ENCODE peak calls at places on chromosomes 16 and 17, in eight cellular contexts. Q is fibroblast of pulmonary artery; J is Calu3; S is T-helper 2 cell; E is erythroblast; I is activated naive CD4-positive, alpha-beta T cell treated with anti-CD3 and anti-CD28 coated beads, Interleukin-2, amount 10 ng/mL, durations not matched to agents 7 days and 5 days; G is A549; H is stimulated activated CD8-positive, alpha-beta memory T cell treated with anti-CD3 and anti-CD28 coated beads, Interleukin-2, amount 100 ng/mL, for 48 hours. X is an unnamed sample.

GRCh38 chr17:50078430-50078829 is 16.7 kb upstream of the PDK2 start:
- DNase-seq in Q (no peak), J (no peak), S (no peak), E (no peak), I (no peak), G (no peak), H (no peak), X (no peak)

GRCh38 chr16:892006-892405 is 78.8 kb downstream of the LMF1 start:
- DNase-seq in Q (no peak), J (no peak), S (no peak), E (no peak), I (no peak), G (no peak), H (no peak), X (no peak)

GRCh38 chr17:73069164-73069774 is 23.2 kb downstream of the SLC39A11 start:
- DNase-seq in Q (no peak), J (no peak), S (no peak), E (no peak), I (no peak), G (no peak), H (no peak), X (no peak)

GRCh38 chr17:73612074-73612473 is 32.2 kb downstream of the SDK2 start:
- DNase-seq in Q (no peak), J (no peak), S (no peak), E (no peak), I (no peak), G (no peak), H (no peak), X (no peak)

GRCh38 chr17:5121186-5121841 is 5.5 kb downstream of the USP6 start:
- DNase-seq in Q (no peak), J (no peak), S (no peak), E (no peak), I (peak), G (no peak), H (no peak), X (no peak)

GRCh38 chr17:79786930-79787643 is 9.1 kb downstream of the CBX2 start:
- DNase-seq in Q (no peak), J (no peak), S (no peak), E (no peak), I (no peak), G (no peak), H (no peak), X (no peak)

GRCh38 chr17:82160081-82160480 is 52.6 kb downstream of the CCDC57 start:
- DNase-seq in Q (peak), J (no peak), S (no peak), E (no peak), I (no peak), G (no peak), H (no peak), X (no peak)

GRCh38 chr17:43846963-43847369 is at the start of gene CD300LG:
- DNase-seq in Q (no peak), J (no peak), S (no peak), E (no peak), I (no peak), G (no peak), H (no peak), X (no peak)

GRCh38 chr17:27247071-27247957 is 46.6 kb upstream of the WSB1 start:
- DNase-seq in Q (peak), J (peak), S (no peak), E (no peak), I (no peak), G (peak), H (no peak), X (no peak)

GRCh38 chr17:60107526-60108257 is 29.0 kb upstream of the HEATR6 start:
- DNase-seq in Q (peak), J (no peak), S (no peak), E (no peak), I (no peak), G (peak), H (no peak), X (peak)

GRCh38 chr17:57810740-57811632 is 38.9 kb downstream of the MRPS23 start:
- DNase-seq in Q (peak), J (no peak), S (no peak), E (no peak), I (no peak), G (no peak), H (no peak), X (no peak)

GRCh38 chr17:2701161-2701995 is 10.2 kb downstream of the CLUH start:
- DNase-seq in Q (no peak), J (no peak), S (no peak), E (no peak), I (peak), G (no peak), H (no peak), X (no peak)

GRCh38 chr17:43368740-43369506 is 29.9 kb upstream of the ARL4D start:
- DNase-seq in Q (peak), J (peak), S (peak), E (peak), I (peak), G (peak), H (peak), X (no peak)